ENCODE peak calls at places on chromosome 14, in four cellular contexts. One of them, this sample, is unnamed.

GRCh38 chr14:22565391-22565945 is 23.6 kb downstream of the DAD1 start:
- DNase-seq in GM12878: peak
- DNase-seq in HepG2: no peak
- DNase-seq in K562: no peak
- DNase-seq in this sample: no peak

GRCh38 chr14:96136361-96136760 is 68.3 kb upstream of the BDKRB2 start:
- DNase-seq in GM12878: no peak
- DNase-seq in HepG2: no peak
- DNase-seq in K562: no peak
- DNase-seq in this sample: no peak

GRCh38 chr14:101810897-101811620 is 49.5 kb downstream of the PPP2R5C start:
- DNase-seq in GM12878: no peak
- DNase-seq in HepG2: no peak
- DNase-seq in K562: peak
- DNase-seq in this sample: no peak

GRCh38 chr14:105201928-105202513 is 20.9 kb upstream of the NUDT14 start:
- DNase-seq in GM12878: peak
- DNase-seq in HepG2: no peak
- DNase-seq in K562: no peak
- DNase-seq in this sample: no peak

GRCh38 chr14:83133986-83134664 is 1600.5 kb upstream of the SEL1L start:
- DNase-seq in GM12878: no peak
- DNase-seq in HepG2: no peak
- DNase-seq in K562: no peak
- DNase-seq in this sample: no peak

GRCh38 chr14:35470775-35471174 is 63.2 kb upstream of the INSM2 start:
- DNase-seq in GM12878: no peak
- DNase-seq in HepG2: no peak
- DNase-seq in K562: no peak
- DNase-seq in this sample: no peak

GRCh38 chr14:102805454-102805891 is 28.2 kb downstream of the TRAF3 start:
- DNase-seq in GM12878: no peak
- DNase-seq in HepG2: no peak
- DNase-seq in K562: peak
- DNase-seq in this sample: no peak

GRCh38 chr14:52332269-52332668 is 18.2 kb downstream of the PTGER2 start:
- DNase-seq in GM12878: no peak
- DNase-seq in HepG2: no peak
- DNase-seq in K562: no peak
- DNase-seq in this sample: no peak

GRCh38 chr14:31270196-31270772 is 62.7 kb upstream of the HECTD1 start:
- DNase-seq in GM12878: no peak
- DNase-seq in HepG2: peak
- DNase-seq in K562: peak
- DNase-seq in this sample: no peak

GRCh38 chr14:90060965-90061848 is 587 bp upstream of the KCNK13 start:
- DNase-seq in GM12878: no peak
- DNase-seq in HepG2: no peak
- DNase-seq in K562: no peak
- DNase-seq in this sample: peak

GRCh38 chr14:24334431-24335271 is at the start of gene ADCY4:
- DNase-seq in GM12878: no peak
- DNase-seq in HepG2: no peak
- DNase-seq in K562: no peak
- DNase-seq in this sample: peak

GRCh38 chr14:91154851-91155625 is 41.2 kb downstream of the DGLUCY start:
- DNase-seq in GM12878: no peak
- DNase-seq in HepG2: no peak
- DNase-seq in K562: peak
- DNase-seq in this sample: peak

GRCh38 chr14:34181308-34181707 is 230.4 kb upstream of the EGLN3 start:
- DNase-seq in GM12878: no peak
- DNase-seq in HepG2: no peak
- DNase-seq in K562: no peak
- DNase-seq in this sample: no peak

GRCh38 chr14:54189358-54190354 is 207.2 kb upstream of the CDKN3 start:
- DNase-seq in GM12878: no peak
- DNase-seq in HepG2: no peak
- DNase-seq in K562: peak
- DNase-seq in this sample: no peak

GRCh38 chr14:100807979-100808734 is 17.8 kb upstream of the MEG3 start:
- DNase-seq in GM12878: no peak
- DNase-seq in HepG2: no peak
- DNase-seq in K562: no peak
- DNase-seq in this sample: no peak

GRCh38 chr14:100804138-100804537 is 21.8 kb upstream of the MEG3 start:
- DNase-seq in GM12878: no peak
- DNase-seq in HepG2: no peak
- DNase-seq in K562: no peak
- DNase-seq in this sample: no peak

GRCh38 chr14:100804558-100805309 is 21.2 kb upstream of the MEG3 start:
- DNase-seq in GM12878: no peak
- DNase-seq in HepG2: no peak
- DNase-seq in K562: no peak
- DNase-seq in this sample: no peak

GRCh38 chr14:100807496-100807895 is 18.4 kb upstream of the MEG3 start:
- DNase-seq in GM12878: no peak
- DNase-seq in HepG2: no peak
- DNase-seq in K562: no peak
- DNase-seq in this sample: no peak

GRCh38 chr14:100806386-100806785 is 19.5 kb upstream of the MEG3 start:
- DNase-seq in GM12878: no peak
- DNase-seq in HepG2: no peak
- DNase-seq in K562: no peak
- DNase-seq in this sample: no peak
- TF ChIP-seq REST in GM12878: no peak
- TF ChIP-seq REST in HepG2: no peak
- TF ChIP-seq REST in K562: no peak
- TF ChIP-seq REST in this sample: no peak

DNA sequence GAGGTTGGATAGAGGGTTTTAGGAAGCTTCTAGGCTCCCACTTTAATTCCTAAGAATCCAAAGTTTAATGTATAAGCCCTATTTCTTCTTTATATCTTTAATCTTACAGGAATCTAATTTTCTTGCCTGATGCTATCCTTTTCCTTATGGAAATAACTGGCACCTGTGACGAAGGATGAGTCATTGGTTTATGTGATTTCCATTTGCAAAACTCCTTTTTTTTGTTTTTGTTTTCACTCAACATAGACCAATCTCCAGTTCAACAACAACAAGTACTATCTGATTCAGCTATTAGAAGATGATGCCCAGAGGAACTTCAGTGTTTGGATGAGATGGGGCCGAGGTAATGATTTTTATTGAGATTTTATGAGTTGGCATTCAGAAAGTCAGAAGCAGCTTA is 6.8 kb downstream of the PARP2 start:
- DNase-seq in GM12878: no peak
- DNase-seq in HepG2: no peak
- DNase-seq in K562: no peak
- DNase-seq in this sample: no peak
- TF ChIP-seq FOXM1 in GM12878: no peak
- TF ChIP-seq FOXM1 in HepG2: no peak
- TF ChIP-seq FOXM1 in K562: no peak
- TF ChIP-seq FOXM1 in this sample: no peak

GRCh38 chr14:72850360-72850759 is 43.5 kb downstream of the DPF3 start:
- DNase-seq in GM12878: no peak
- DNase-seq in HepG2: peak
- DNase-seq in K562: no peak
- DNase-seq in this sample: no peak
- TF ChIP-seq REST in GM12878: no peak
- TF ChIP-seq REST in HepG2: no peak
- TF ChIP-seq REST in K562: no peak
- TF ChIP-seq REST in this sample: no peak

GRCh38 chr14:67928375-67928774 is 108.8 kb downstream of the RAD51B start:
- DNase-seq in GM12878: no peak
- DNase-seq in HepG2: no peak
- DNase-seq in K562: peak
- DNase-seq in this sample: no peak

GRCh38 chr14:67934851-67935250 is 115.3 kb downstream of the RAD51B start:
- DNase-seq in GM12878: no peak
- DNase-seq in HepG2: no peak
- DNase-seq in K562: no peak
- DNase-seq in this sample: no peak

GRCh38 chr14:67934087-67934486 is 114.5 kb downstream of the RAD51B start:
- DNase-seq in GM12878: peak
- DNase-seq in HepG2: peak
- DNase-seq in K562: peak
- DNase-seq in this sample: peak

GRCh38 chr14:67935371-67935770 is 115.8 kb downstream of the RAD51B start:
- DNase-seq in GM12878: no peak
- DNase-seq in HepG2: no peak
- DNase-seq in K562: no peak
- DNase-seq in this sample: no peak

GRCh38 chr14:67932708-67933107 is 113.1 kb downstream of the RAD51B start:
- DNase-seq in GM12878: no peak
- DNase-seq in HepG2: no peak
- DNase-seq in K562: no peak
- DNase-seq in this sample: no peak
- TF ChIP-seq FOXM1 in GM12878: no peak
- TF ChIP-seq FOXM1 in HepG2: no peak
- TF ChIP-seq FOXM1 in K562: no peak
- TF ChIP-seq FOXM1 in this sample: no peak

DNA sequence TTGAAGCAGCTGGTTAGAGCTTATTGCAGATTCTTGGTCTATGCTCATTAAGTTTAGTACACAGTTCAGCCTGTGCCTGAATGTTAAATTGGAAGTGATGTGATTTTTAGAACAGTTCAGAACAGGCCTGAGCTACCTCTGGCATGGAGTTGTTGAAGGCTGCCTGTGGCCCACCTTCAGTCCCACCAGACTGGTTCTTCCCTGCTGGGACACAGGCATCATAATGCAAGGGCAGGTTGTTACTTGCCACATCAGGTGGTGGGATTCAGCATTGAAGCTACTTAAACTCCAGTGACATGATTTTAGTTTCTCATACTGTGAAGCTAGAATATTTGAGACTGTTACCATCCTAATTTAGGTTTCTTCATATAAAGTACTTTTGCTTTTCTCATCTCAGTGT is 49.4 kb downstream of the PROX2 start:
- DNase-seq in GM12878: no peak
- DNase-seq in HepG2: no peak
- DNase-seq in K562: no peak
- DNase-seq in this sample: no peak
- TF ChIP-seq REST in GM12878: no peak
- TF ChIP-seq REST in HepG2: no peak
- TF ChIP-seq REST in K562: no peak
- TF ChIP-seq REST in this sample: no peak

GRCh38 chr14:104133496-104133895 is 4.9 kb upstream of the KIF26A start:
- DNase-seq in GM12878: no peak
- DNase-seq in HepG2: no peak
- DNase-seq in K562: no peak
- DNase-seq in this sample: peak

GRCh38 chr14:104131968-104132732 is 6.2 kb upstream of the KIF26A start:
- DNase-seq in GM12878: no peak
- DNase-seq in HepG2: no peak
- DNase-seq in K562: no peak
- DNase-seq in this sample: no peak

GRCh38 chr14:104134061-104134965 is 4.1 kb upstream of the KIF26A start:
- DNase-seq in GM12878: no peak
- DNase-seq in HepG2: no peak
- DNase-seq in K562: no peak
- DNase-seq in this sample: peak

GRCh38 chr14:104130974-104131651 is 7.3 kb upstream of the KIF26A start:
- DNase-seq in GM12878: no peak
- DNase-seq in HepG2: peak
- DNase-seq in K562: no peak
- DNase-seq in this sample: peak

DNA sequence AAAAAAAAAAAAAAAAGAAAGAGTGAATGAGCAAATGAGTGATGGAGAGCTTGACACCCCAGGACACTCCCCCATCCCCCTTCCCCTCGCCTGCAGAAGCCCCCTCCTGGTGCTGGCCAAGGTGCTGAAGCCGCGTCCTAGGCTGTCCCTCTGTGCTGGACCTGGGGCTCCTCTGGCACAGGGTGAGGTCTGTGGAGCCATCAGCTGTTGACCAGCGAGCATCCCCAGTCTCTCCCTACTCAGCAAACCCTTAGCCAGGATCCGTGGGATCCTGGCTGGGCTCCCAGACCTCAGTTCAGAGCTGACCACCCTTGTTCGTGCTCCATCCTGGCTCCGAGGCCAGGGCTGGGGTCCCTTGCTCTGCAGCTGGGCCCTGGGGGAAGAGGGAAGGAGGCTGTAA is 5.4 kb upstream of the KIF26A start:
- DNase-seq in GM12878: no peak
- DNase-seq in HepG2: no peak
- DNase-seq in K562: no peak
- DNase-seq in this sample: peak
- TF ChIP-seq FOXM1 in GM12878: no peak
- TF ChIP-seq FOXM1 in HepG2: no peak
- TF ChIP-seq FOXM1 in K562: no peak
- TF ChIP-seq FOXM1 in this sample: no peak

GRCh38 chr14:97196336-97196735 is 399.2 kb downstream of the VRK1 start:
- DNase-seq in GM12878: no peak
- DNase-seq in HepG2: no peak
- DNase-seq in K562: no peak
- DNase-seq in this sample: no peak
- TF ChIP-seq REST in GM12878: no peak
- TF ChIP-seq REST in HepG2: no peak
- TF ChIP-seq REST in K562: no peak
- TF ChIP-seq REST in this sample: no peak

DNA sequence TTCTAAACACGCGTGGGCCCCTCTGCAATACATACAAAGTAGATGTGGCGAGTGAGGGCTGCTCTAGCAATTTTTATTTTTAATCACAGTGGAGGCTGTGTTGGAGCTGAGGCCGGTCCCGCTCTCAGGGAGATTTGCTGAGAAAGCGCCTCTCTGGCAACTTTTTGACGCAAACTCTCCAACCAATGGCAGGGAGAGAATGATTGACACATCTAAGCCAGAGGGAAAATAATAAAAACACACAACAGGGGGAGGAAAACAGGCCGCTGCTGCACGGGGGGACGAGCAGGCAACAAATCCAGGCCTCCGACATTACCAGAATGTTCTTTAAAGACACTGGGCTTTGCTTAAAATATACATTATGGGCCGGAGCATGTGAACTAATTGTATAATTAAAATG is at the start of gene OTX2:
- DNase-seq in GM12878: no peak
- DNase-seq in HepG2: no peak
- DNase-seq in K562: no peak
- DNase-seq in this sample: no peak
- TF ChIP-seq FOXM1 in GM12878: no peak
- TF ChIP-seq FOXM1 in HepG2: no peak
- TF ChIP-seq FOXM1 in K562: no peak
- TF ChIP-seq FOXM1 in this sample: no peak

GRCh38 chr14:64641760-64642159 is 62.5 kb upstream of the PLEKHG3 start:
- DNase-seq in GM12878: no peak
- DNase-seq in HepG2: no peak
- DNase-seq in K562: no peak
- DNase-seq in this sample: no peak

GRCh38 chr14:64644629-64645028 is 59.6 kb upstream of the PLEKHG3 start:
- DNase-seq in GM12878: no peak
- DNase-seq in HepG2: no peak
- DNase-seq in K562: no peak
- DNase-seq in this sample: no peak

GRCh38 chr14:64646103-64646502 is 58.1 kb upstream of the PLEKHG3 start:
- DNase-seq in GM12878: no peak
- DNase-seq in HepG2: no peak
- DNase-seq in K562: no peak
- DNase-seq in this sample: no peak

GRCh38 chr14:64643709-64644108 is 60.5 kb upstream of the PLEKHG3 start:
- DNase-seq in GM12878: no peak
- DNase-seq in HepG2: no peak
- DNase-seq in K562: no peak
- DNase-seq in this sample: no peak

GRCh38 chr14:64645220-64645891 is 58.9 kb upstream of the PLEKHG3 start:
- DNase-seq in GM12878: no peak
- DNase-seq in HepG2: peak
- DNase-seq in K562: no peak
- DNase-seq in this sample: no peak
- TF ChIP-seq REST in GM12878: no peak
- TF ChIP-seq REST in HepG2: no peak
- TF ChIP-seq REST in K562: no peak
- TF ChIP-seq REST in this sample: no peak

This sample was measured in SK-N-SH.